ENCODE peak calls at places on chromosome X, in eight cellular contexts. B is activated CD4-positive, alpha-beta T cell treated with anti-CD3 and anti-CD28 coated beads, Interleukin-2, amount 50 U/mL, for 4 hours; R is iPS-NIHi11; C is psoas muscle; I is activated T-helper 2 cell treated with anti-CD3 and anti-CD28 coated beads, Interferon-gamma antibody, Interleukin-2, Interleukin-4, amounts not matched to agents 10 μg/mL and 5 μg/mL and 100 μg/mL, durations not matched to agents 14 hours and 24 hours and 36 hours; L is pancreas; T is NCI-H446 treated with DMSO at 0.1 percent for 48 hours; J is activated CD8-positive, alpha-beta T cell treated with anti-CD3 and anti-CD28 coated beads for 36 hours. G is an unnamed sample.

GRCh38 chrX:15769300-15769954 is 20.9 kb upstream of the ZRSR2 start:
- DNase-seq in R (peak), I (no peak), L (no peak), J (no peak), T (no peak), C (no peak), B (no peak), G (no peak)

GRCh38 chrX:1535241-1536041 is 1.5 kb downstream of the P2RY8 start:
- DNase-seq in J (peak), T (no peak), I (peak), R (no peak), C (no peak), L (no peak), B (peak), G (peak)

GRCh38 chrX:39212456-39212855 is 411.2 kb downstream of the MID1IP1 start:
- DNase-seq in R (no peak), T (no peak), L (no peak), J (peak), B (peak), C (no peak), I (no peak), G (no peak)

GRCh38 chrX:42954880-42955279 is 176.9 kb upstream of the PPP1R2C start:
- DNase-seq in J (no peak), R (no peak), I (no peak), T (no peak), B (no peak), C (no peak), L (no peak), G (no peak)

GRCh38 chrX:47662144-47662657 is 3.2 kb upstream of the UXT start:
- DNase-seq in L (no peak), C (no peak), T (no peak), I (no peak), B (peak), J (peak), R (no peak), G (no peak)

GRCh38 chrX:15903186-15903681 is 48.6 kb upstream of the AP1S2 start:
- DNase-seq in C (no peak), L (no peak), I (no peak), J (peak), R (no peak), T (no peak), B (no peak), G (peak)

GRCh38 chrX:71081348-71082148 is 13.4 kb upstream of the SNX12 start:
- DNase-seq in R (no peak), I (no peak), T (no peak), B (no peak), L (no peak), C (no peak), J (no peak), G (no peak)

GRCh38 chrX:136199365-136199764 is 51.8 kb downstream of the MAP7D3 start:
- DNase-seq in J (no peak), C (no peak), B (no peak), T (no peak), R (no peak), I (no peak), L (no peak), G (no peak)

GRCh38 chrX:129843209-129843458 is 552 bp downstream of the ZDHHC9 start:
- DNase-seq in L (no peak), C (no peak), I (no peak), T (no peak), B (no peak), R (peak), J (no peak), G (no peak)

GRCh38 chrX:31128849-31129248 is 57.0 kb upstream of the FTHL17 start:
- DNase-seq in B (no peak), L (no peak), R (no peak), I (no peak), C (no peak), J (no peak), T (no peak), G (no peak)

GRCh38 chrX:17591741-17592110 is 145.6 kb upstream of the SCML1 start:
- DNase-seq in R (no peak), L (no peak), J (peak), T (no peak), B (no peak), I (no peak), C (no peak), G (no peak)

GRCh38 chrX:9318213-9318612 is 146.6 kb upstream of the TBL1X start:
- DNase-seq in B (no peak), I (peak), L (no peak), T (no peak), J (peak), R (no peak), C (no peak), G (no peak)

GRCh38 chrX:40465735-40466551 is 114.8 kb upstream of the ATP6AP2 start:
- DNase-seq in T (peak), C (no peak), J (no peak), R (no peak), L (no peak), I (no peak), B (no peak), G (no peak)

GRCh38 chrX:13377537-13377936 is 57.7 kb upstream of the ATXN3L start:
- DNase-seq in B (no peak), J (no peak), T (peak), L (no peak), R (no peak), C (no peak), I (no peak), G (no peak)

GRCh38 chrX:110286126-110286525 is 31.8 kb downstream of the AMMECR1 start:
- DNase-seq in B (no peak), J (no peak), C (no peak), T (no peak), I (no peak), R (no peak), L (no peak), G (no peak)

GRCh38 chrX:86910602-86911311 is 606.8 kb upstream of the KLHL4 start:
- DNase-seq in I (no peak), B (no peak), L (no peak), T (no peak), C (no peak), J (no peak), R (no peak), G (no peak)

GRCh38 chrX:1323315-1323714 is 13.3 kb upstream of the IL3RA start:
- DNase-seq in J (peak), T (no peak), C (peak), L (no peak), R (peak), B (peak), I (peak), G (peak)

GRCh38 chrX:49995021-49995731 is 72.8 kb downstream of the CLCN5 start:
- DNase-seq in L (no peak), I (no peak), C (no peak), T (no peak), R (no peak), J (no peak), B (no peak), G (no peak)

GRCh38 chrX:119984652-119985051 is 41.1 kb upstream of the NKAP start:
- DNase-seq in R (no peak), J (no peak), B (no peak), T (no peak), L (no peak), I (no peak), C (no peak), G (no peak)

GRCh38 chrX:118780915-118781314 is 42.7 kb upstream of the ZCCHC12 start:
- DNase-seq in L (no peak), C (no peak), R (no peak), I (no peak), J (no peak), T (no peak), B (no peak), G (no peak)

GRCh38 chrX:53319614-53320542 is 38.5 kb upstream of the IQSEC2 start:
- DNase-seq in B (no peak), T (no peak), R (no peak), I (no peak), L (no peak), J (peak), C (peak), G (peak)

GRCh38 chrX:39582091-39582490 is 515.7 kb downstream of the BCOR start:
- DNase-seq in L (no peak), B (no peak), T (no peak), R (no peak), I (no peak), J (no peak), C (no peak), G (no peak)

GRCh38 chrX:139077303-139078131 is 366.0 kb upstream of the FGF13 start:
- DNase-seq in C (no peak), L (no peak), I (no peak), B (no peak), J (no peak), R (no peak), T (no peak), G (no peak)

GRCh38 chrX:40755291-40756249 is 20.2 kb upstream of the MED14 start:
- DNase-seq in R (peak), I (no peak), C (peak), L (no peak), B (no peak), T (peak), J (no peak), G (no peak)

GRCh38 chrX:53356186-53356585 is 66.3 kb downstream of the SMC1A start:
- DNase-seq in T (no peak), C (no peak), L (no peak), B (no peak), R (peak), J (peak), I (no peak), G (peak)

GRCh38 chrX:45888518-45888917 is 656.7 kb downstream of the ZNF674 start:
- DNase-seq in J (no peak), I (no peak), L (no peak), B (no peak), C (no peak), T (no peak), R (no peak), G (no peak)

GRCh38 chrX:154967603-154968002 is 54.9 kb downstream of the F8 start:
- DNase-seq in I (no peak), B (no peak), R (no peak), T (no peak), C (no peak), L (no peak), J (no peak), G (no peak)

GRCh38 chrX:1300449-1300848 is 31.8 kb downstream of the CSF2RA start:
- DNase-seq in I (no peak), B (no peak), C (no peak), T (no peak), L (no peak), J (no peak), R (peak), G (no peak)